ENCODE peak calls at places on chromosomes 7 and 10, in five cellular contexts. One of them, this sample, is unnamed.

GRCh38 chr10:132143162-132143561 is 43.6 kb upstream of the DPYSL4 start:
- DNase-seq in NCI-H1092 treated with DMSO at 0.1 percent for 48 hours: no peak
- DNase-seq in MM.1S: no peak
- DNase-seq in T-cell: no peak
- DNase-seq in sigmoid colon: no peak
- DNase-seq in this sample: no peak

GRCh38 chr7:120836556-120837125 is 21.3 kb downstream of the TSPAN12 start:
- DNase-seq in NCI-H1092 treated with DMSO at 0.1 percent for 48 hours: no peak
- DNase-seq in sigmoid colon: no peak
- DNase-seq in MM.1S: no peak
- DNase-seq in T-cell: no peak
- DNase-seq in this sample: no peak

GRCh38 chr7:17405786-17406185 is 107.3 kb downstream of the AHR start:
- DNase-seq in sigmoid colon: no peak
- DNase-seq in NCI-H1092 treated with DMSO at 0.1 percent for 48 hours: no peak
- DNase-seq in MM.1S: no peak
- DNase-seq in T-cell: no peak
- DNase-seq in this sample: no peak

GRCh38 chr7:120645976-120646375 is 212.0 kb downstream of the TSPAN12 start:
- DNase-seq in T-cell: no peak
- DNase-seq in NCI-H1092 treated with DMSO at 0.1 percent for 48 hours: no peak
- DNase-seq in sigmoid colon: no peak
- DNase-seq in MM.1S: no peak
- DNase-seq in this sample: no peak

GRCh38 chr10:116170815-116171250 is 102.2 kb downstream of the GFRA1 start:
- DNase-seq in NCI-H1092 treated with DMSO at 0.1 percent for 48 hours: no peak
- DNase-seq in MM.1S: no peak
- DNase-seq in sigmoid colon: no peak
- DNase-seq in T-cell: no peak
- DNase-seq in this sample: no peak

GRCh38 chr10:99457808-99458207 is 27.4 kb upstream of the GOT1 start:
- DNase-seq in sigmoid colon: no peak
- DNase-seq in MM.1S: no peak
- DNase-seq in T-cell: no peak
- DNase-seq in NCI-H1092 treated with DMSO at 0.1 percent for 48 hours: no peak
- DNase-seq in this sample: no peak

GRCh38 chr10:133042061-133042460 is 45.7 kb upstream of the ADGRA1 start:
- DNase-seq in sigmoid colon: no peak
- DNase-seq in T-cell: no peak
- DNase-seq in MM.1S: no peak
- DNase-seq in NCI-H1092 treated with DMSO at 0.1 percent for 48 hours: no peak
- DNase-seq in this sample: no peak

GRCh38 chr7:25940086-25940906 is 211.7 kb upstream of the NFE2L3 start:
- DNase-seq in sigmoid colon: no peak
- DNase-seq in NCI-H1092 treated with DMSO at 0.1 percent for 48 hours: no peak
- DNase-seq in T-cell: no peak
- DNase-seq in MM.1S: no peak
- DNase-seq in this sample: no peak

GRCh38 chr7:96021533-96021932 is 249.2 kb downstream of the DYNC1I1 start:
- DNase-seq in NCI-H1092 treated with DMSO at 0.1 percent for 48 hours: no peak
- DNase-seq in MM.1S: no peak
- DNase-seq in T-cell: no peak
- DNase-seq in sigmoid colon: no peak
- DNase-seq in this sample: no peak

GRCh38 chr10:43039629-43040481 is 37.0 kb upstream of the RET start:
- DNase-seq in T-cell: no peak
- DNase-seq in sigmoid colon: peak; percentile 45
- DNase-seq in NCI-H1092 treated with DMSO at 0.1 percent for 48 hours: no peak
- DNase-seq in MM.1S: peak; percentile 10
- DNase-seq in this sample: no peak

GRCh38 chr7:140059288-140060242 is 3.2 kb downstream of the PARP12 start:
- DNase-seq in MM.1S: no peak
- DNase-seq in sigmoid colon: no peak
- DNase-seq in T-cell: no peak
- DNase-seq in NCI-H1092 treated with DMSO at 0.1 percent for 48 hours: peak; percentile 67
- DNase-seq in this sample: no peak

GRCh38 chr7:121020243-121020642 is 31.7 kb downstream of the CPED1 start:
- DNase-seq in sigmoid colon: no peak
- DNase-seq in T-cell: no peak
- DNase-seq in NCI-H1092 treated with DMSO at 0.1 percent for 48 hours: no peak
- DNase-seq in MM.1S: no peak
- DNase-seq in this sample: no peak

GRCh38 chr7:1566687-1567081 is 3.1 kb downstream of the PSMG3 start:
- DNase-seq in NCI-H1092 treated with DMSO at 0.1 percent for 48 hours: no peak
- DNase-seq in sigmoid colon: no peak
- DNase-seq in T-cell: no peak
- DNase-seq in MM.1S: no peak
- DNase-seq in this sample: no peak

GRCh38 chr10:88062798-88063472 is 199.5 kb downstream of the PTEN start:
- DNase-seq in MM.1S: no peak
- DNase-seq in T-cell: no peak
- DNase-seq in sigmoid colon: no peak
- DNase-seq in NCI-H1092 treated with DMSO at 0.1 percent for 48 hours: no peak
- DNase-seq in this sample: no peak

GRCh38 chr7:36784991-36785940 is 61.0 kb upstream of the AOAH start:
- DNase-seq in MM.1S: no peak
- DNase-seq in NCI-H1092 treated with DMSO at 0.1 percent for 48 hours: no peak
- DNase-seq in T-cell: peak; percentile 77
- DNase-seq in sigmoid colon: peak; percentile 76
- DNase-seq in this sample: no peak

GRCh38 chr7:129874722-129875121 is 78.0 kb downstream of the UBE2H start:
- DNase-seq in sigmoid colon: no peak
- DNase-seq in MM.1S: no peak
- DNase-seq in NCI-H1092 treated with DMSO at 0.1 percent for 48 hours: no peak
- DNase-seq in T-cell: no peak
- DNase-seq in this sample: no peak

GRCh38 chr7:142711722-142712616 is 37.3 kb upstream of the PRSS1 start:
- DNase-seq in sigmoid colon: no peak
- DNase-seq in MM.1S: peak; percentile 60
- DNase-seq in T-cell: no peak
- DNase-seq in NCI-H1092 treated with DMSO at 0.1 percent for 48 hours: no peak
- DNase-seq in this sample: peak; percentile 74

GRCh38 chr7:155106356-155106755 is 36.2 kb downstream of the HTR5A start:
- DNase-seq in NCI-H1092 treated with DMSO at 0.1 percent for 48 hours: no peak
- DNase-seq in T-cell: no peak
- DNase-seq in MM.1S: no peak
- DNase-seq in sigmoid colon: no peak
- DNase-seq in this sample: no peak

GRCh38 chr7:141674702-141675101 is 27.3 kb downstream of the DENND11 start:
- DNase-seq in NCI-H1092 treated with DMSO at 0.1 percent for 48 hours: no peak
- DNase-seq in MM.1S: no peak
- DNase-seq in sigmoid colon: no peak
- DNase-seq in T-cell: no peak
- DNase-seq in this sample: peak; percentile 5

GRCh38 chr10:5905854-5906507 is 15.9 kb downstream of the FBH1 start:
- DNase-seq in T-cell: no peak
- DNase-seq in MM.1S: no peak
- DNase-seq in NCI-H1092 treated with DMSO at 0.1 percent for 48 hours: no peak
- DNase-seq in sigmoid colon: peak; percentile 71
- DNase-seq in this sample: no peak

GRCh38 chr10:98374176-98374969 is 40.6 kb downstream of the PYROXD2 start:
- DNase-seq in MM.1S: no peak
- DNase-seq in NCI-H1092 treated with DMSO at 0.1 percent for 48 hours: no peak
- DNase-seq in T-cell: no peak
- DNase-seq in sigmoid colon: no peak
- DNase-seq in this sample: no peak

GRCh38 chr7:11297764-11298163 is 324.1 kb downstream of the PHF14 start:
- DNase-seq in MM.1S: no peak
- DNase-seq in sigmoid colon: no peak
- DNase-seq in T-cell: no peak
- DNase-seq in NCI-H1092 treated with DMSO at 0.1 percent for 48 hours: no peak
- DNase-seq in this sample: no peak

GRCh38 chr7:157714166-157715070 is 377.6 kb downstream of the DNAJB6 start:
- DNase-seq in MM.1S: no peak
- DNase-seq in NCI-H1092 treated with DMSO at 0.1 percent for 48 hours: no peak
- DNase-seq in sigmoid colon: peak; percentile 36
- DNase-seq in T-cell: no peak
- DNase-seq in this sample: no peak

GRCh38 chr10:23556727-23557440 is 118.0 kb downstream of the OTUD1 start:
- DNase-seq in T-cell: no peak
- DNase-seq in MM.1S: no peak
- DNase-seq in NCI-H1092 treated with DMSO at 0.1 percent for 48 hours: no peak
- DNase-seq in sigmoid colon: no peak
- DNase-seq in this sample: no peak

GRCh38 chr10:47049906-47050305 is 138.7 kb downstream of the PTPN20 start:
- DNase-seq in MM.1S: no peak
- DNase-seq in sigmoid colon: no peak
- DNase-seq in T-cell: no peak
- DNase-seq in NCI-H1092 treated with DMSO at 0.1 percent for 48 hours: no peak
- DNase-seq in this sample: no peak